ENCODE peak calls at places on chromosomes 6 and 20, in five cellular contexts. One of them, this sample, is unnamed.

GRCh38 chr20:61260905-61261304 is 8.8 kb downstream of the CDH4 start:
- DNase-seq in mesenchymal stem cell: no peak
- DNase-seq in H9: peak
- DNase-seq in trophoblast cell: no peak
- DNase-seq in H1: peak
- DNase-seq in this sample: no peak

GRCh38 chr6:33252758-33253157 is 18.9 kb downstream of the VPS52 start:
- DNase-seq in mesenchymal stem cell: peak
- DNase-seq in H9: no peak
- DNase-seq in trophoblast cell: no peak
- DNase-seq in H1: no peak
- DNase-seq in this sample: no peak

GRCh38 chr20:4601630-4602296 is 119.9 kb upstream of the PRND start:
- DNase-seq in mesenchymal stem cell: peak
- DNase-seq in H9: no peak
- DNase-seq in trophoblast cell: no peak
- DNase-seq in H1: no peak
- DNase-seq in this sample: no peak

GRCh38 chr20:55685848-55686247 is 319.5 kb downstream of the CBLN4 start:
- DNase-seq in mesenchymal stem cell: no peak
- DNase-seq in H9: no peak
- DNase-seq in trophoblast cell: no peak
- DNase-seq in H1: no peak
- DNase-seq in this sample: no peak

GRCh38 chr6:75602897-75603395 is 1.3 kb downstream of the SENP6 start:
- DNase-seq in mesenchymal stem cell: no peak
- DNase-seq in H9: no peak
- DNase-seq in trophoblast cell: no peak
- DNase-seq in H1: no peak
- DNase-seq in this sample: no peak

GRCh38 chr6:169838291-169839028 is 87.0 kb downstream of the ERMARD start:
- DNase-seq in mesenchymal stem cell: no peak
- DNase-seq in H9: no peak
- DNase-seq in trophoblast cell: no peak
- DNase-seq in H1: peak
- DNase-seq in this sample: no peak

GRCh38 chr20:41136695-41137411 is 490 bp upstream of the PLCG1 start:
- DNase-seq in mesenchymal stem cell: peak
- DNase-seq in H9: peak
- DNase-seq in trophoblast cell: peak
- DNase-seq in H1: peak
- DNase-seq in this sample: peak

GRCh38 chr20:32457476-32457986 is 99.4 kb downstream of the ASXL1 start:
- DNase-seq in mesenchymal stem cell: peak
- DNase-seq in H9: peak
- DNase-seq in trophoblast cell: no peak
- DNase-seq in H1: peak
- DNase-seq in this sample: peak

GRCh38 chr6:22980446-22980845 is 411.1 kb downstream of the HDGFL1 start:
- DNase-seq in mesenchymal stem cell: peak
- DNase-seq in H9: no peak
- DNase-seq in trophoblast cell: no peak
- DNase-seq in H1: no peak
- DNase-seq in this sample: no peak

GRCh38 chr6:158660331-158660730 is 10.5 kb downstream of the SYTL3 start:
- DNase-seq in mesenchymal stem cell: no peak
- DNase-seq in H9: peak
- DNase-seq in trophoblast cell: peak
- DNase-seq in H1: peak
- DNase-seq in this sample: no peak

GRCh38 chr6:32133786-32134185 is 3.7 kb upstream of the FKBPL start:
- DNase-seq in mesenchymal stem cell: no peak
- DNase-seq in H9: no peak
- DNase-seq in trophoblast cell: no peak
- DNase-seq in H1: no peak
- DNase-seq in this sample: no peak

GRCh38 chr6:56841372-56841749 is 113.5 kb upstream of the BEND6 start:
- DNase-seq in mesenchymal stem cell: no peak
- DNase-seq in H9: no peak
- DNase-seq in trophoblast cell: no peak
- DNase-seq in H1: no peak
- DNase-seq in this sample: no peak

GRCh38 chr6:165850434-165851019 is 187.5 kb upstream of the PDE10A start:
- DNase-seq in mesenchymal stem cell: peak
- DNase-seq in H9: peak
- DNase-seq in trophoblast cell: peak
- DNase-seq in H1: peak
- DNase-seq in this sample: peak

GRCh38 chr6:107819976-107820551 is 4.0 kb downstream of the SCML4 start:
- DNase-seq in mesenchymal stem cell: no peak
- DNase-seq in H9: peak
- DNase-seq in trophoblast cell: peak
- DNase-seq in H1: peak
- DNase-seq in this sample: peak

GRCh38 chr6:53635322-53635721 is 30.2 kb downstream of the KLHL31 start:
- DNase-seq in mesenchymal stem cell: no peak
- DNase-seq in H9: no peak
- DNase-seq in trophoblast cell: no peak
- DNase-seq in H1: no peak
- DNase-seq in this sample: no peak

GRCh38 chr6:89522778-89523177 is 89.8 kb downstream of the ANKRD6 start:
- DNase-seq in mesenchymal stem cell: no peak
- DNase-seq in H9: no peak
- DNase-seq in trophoblast cell: peak
- DNase-seq in H1: no peak
- DNase-seq in this sample: no peak

GRCh38 chr20:23658989-23659609 is 21.3 kb upstream of the CST3 start:
- DNase-seq in mesenchymal stem cell: no peak
- DNase-seq in H9: no peak
- DNase-seq in trophoblast cell: no peak
- DNase-seq in H1: no peak
- DNase-seq in this sample: no peak

GRCh38 chr6:23650676-23651075 is 475.3 kb upstream of the NRSN1 start:
- DNase-seq in mesenchymal stem cell: no peak
- DNase-seq in H9: no peak
- DNase-seq in trophoblast cell: no peak
- DNase-seq in H1: no peak
- DNase-seq in this sample: peak

GRCh38 chr20:1212607-1213396 is 9.5 kb downstream of the C20orf202 start:
- DNase-seq in mesenchymal stem cell: peak
- DNase-seq in H9: peak
- DNase-seq in trophoblast cell: peak
- DNase-seq in H1: peak
- DNase-seq in this sample: peak

GRCh38 chr6:108945686-108946158 is 97.5 kb downstream of the ARMC2 start:
- DNase-seq in mesenchymal stem cell: no peak
- DNase-seq in H9: peak
- DNase-seq in trophoblast cell: no peak
- DNase-seq in H1: no peak
- DNase-seq in this sample: no peak

GRCh38 chr6:155177369-155177961 is 86.3 kb upstream of the CLDN20 start:
- DNase-seq in mesenchymal stem cell: peak
- DNase-seq in H9: no peak
- DNase-seq in trophoblast cell: peak
- DNase-seq in H1: no peak
- DNase-seq in this sample: peak

GRCh38 chr6:137832110-137832509 is 34.9 kb upstream of the TNFAIP3 start:
- DNase-seq in mesenchymal stem cell: peak
- DNase-seq in H9: no peak
- DNase-seq in trophoblast cell: peak
- DNase-seq in H1: no peak
- DNase-seq in this sample: no peak

GRCh38 chr6:64664480-64664879 is 1028.9 kb downstream of the PHF3 start:
- DNase-seq in mesenchymal stem cell: no peak
- DNase-seq in H9: no peak
- DNase-seq in trophoblast cell: no peak
- DNase-seq in H1: no peak
- DNase-seq in this sample: no peak

GRCh38 chr6:64665137-64665536 is 1029.5 kb downstream of the PHF3 start:
- DNase-seq in mesenchymal stem cell: no peak
- DNase-seq in H9: no peak
- DNase-seq in trophoblast cell: no peak
- DNase-seq in H1: no peak
- DNase-seq in this sample: no peak
- H2BK12ac ChIP-seq in mesenchymal stem cell: no peak
- H2BK12ac ChIP-seq in H9: no peak
- H2BK12ac ChIP-seq in trophoblast cell: no peak
- H2BK12ac ChIP-seq in H1: no peak
- H2BK12ac ChIP-seq in this sample: no peak

GRCh38 chr6:151451417-151451949 is 443 bp downstream of the RMND1 start:
- DNase-seq in mesenchymal stem cell: no peak
- DNase-seq in H9: no peak
- DNase-seq in trophoblast cell: no peak
- DNase-seq in H1: no peak
- DNase-seq in this sample: no peak
- H4K91ac ChIP-seq in mesenchymal stem cell: no peak
- H4K91ac ChIP-seq in H9: no peak
- H4K91ac ChIP-seq in trophoblast cell: peak
- H4K91ac ChIP-seq in H1: peak
- H4K91ac ChIP-seq in this sample: no peak

DNA sequence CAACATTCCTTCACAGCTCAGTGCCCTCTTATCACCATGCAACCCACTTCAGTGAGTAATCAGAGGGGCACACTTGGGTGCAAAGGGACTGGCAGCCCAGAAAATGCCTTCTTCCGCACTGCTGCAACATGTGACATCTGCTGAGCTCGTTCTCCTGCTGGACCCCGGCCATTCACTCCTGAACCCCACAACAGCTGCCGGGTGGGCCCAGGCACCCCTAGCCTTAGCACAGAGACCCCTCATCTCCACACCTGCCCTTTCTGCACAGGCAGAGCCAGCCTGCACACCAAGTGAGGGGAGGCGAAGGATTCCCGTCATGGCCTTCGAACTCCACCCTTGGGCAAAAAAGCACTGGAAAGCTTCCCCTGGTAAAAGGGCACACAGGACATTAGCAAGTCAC is 164.3 kb upstream of the RIN2 start:
- DNase-seq in mesenchymal stem cell: no peak
- DNase-seq in H9: no peak
- DNase-seq in trophoblast cell: no peak
- DNase-seq in H1: no peak
- DNase-seq in this sample: no peak
- H2AK5ac ChIP-seq in mesenchymal stem cell: no peak
- H2AK5ac ChIP-seq in H9: no peak
- H2AK5ac ChIP-seq in trophoblast cell: no peak
- H2AK5ac ChIP-seq in H1: peak
- H2AK5ac ChIP-seq in this sample: no peak

GRCh38 chr6:37123957-37124729 is 45.8 kb upstream of the PIM1 start:
- DNase-seq in mesenchymal stem cell: peak
- DNase-seq in H9: peak
- DNase-seq in trophoblast cell: peak
- DNase-seq in H1: no peak
- DNase-seq in this sample: no peak
- H2BK12ac ChIP-seq in mesenchymal stem cell: no peak
- H2BK12ac ChIP-seq in H9: no peak
- H2BK12ac ChIP-seq in trophoblast cell: peak
- H2BK12ac ChIP-seq in H1: peak
- H2BK12ac ChIP-seq in this sample: no peak

GRCh38 chr6:139882234-139882633 is 507.8 kb upstream of the CITED2 start:
- DNase-seq in mesenchymal stem cell: peak
- DNase-seq in H9: no peak
- DNase-seq in trophoblast cell: no peak
- DNase-seq in H1: no peak
- DNase-seq in this sample: no peak

GRCh38 chr6:139881251-139881650 is 506.8 kb upstream of the CITED2 start:
- DNase-seq in mesenchymal stem cell: no peak
- DNase-seq in H9: no peak
- DNase-seq in trophoblast cell: no peak
- DNase-seq in H1: no peak
- DNase-seq in this sample: no peak

GRCh38 chr6:139881728-139882211 is 507.3 kb upstream of the CITED2 start:
- DNase-seq in mesenchymal stem cell: peak
- DNase-seq in H9: peak
- DNase-seq in trophoblast cell: no peak
- DNase-seq in H1: peak
- DNase-seq in this sample: no peak

GRCh38 chr6:139883776-139884175 is 509.3 kb upstream of the CITED2 start:
- DNase-seq in mesenchymal stem cell: peak
- DNase-seq in H9: no peak
- DNase-seq in trophoblast cell: no peak
- DNase-seq in H1: no peak
- DNase-seq in this sample: no peak

GRCh38 chr6:139882977-139883728 is 508.7 kb upstream of the CITED2 start:
- DNase-seq in mesenchymal stem cell: peak
- DNase-seq in H9: no peak
- DNase-seq in trophoblast cell: no peak
- DNase-seq in H1: no peak
- DNase-seq in this sample: no peak
- H4K91ac ChIP-seq in mesenchymal stem cell: no peak
- H4K91ac ChIP-seq in H9: no peak
- H4K91ac ChIP-seq in trophoblast cell: no peak
- H4K91ac ChIP-seq in H1: no peak
- H4K91ac ChIP-seq in this sample: no peak

DNA sequence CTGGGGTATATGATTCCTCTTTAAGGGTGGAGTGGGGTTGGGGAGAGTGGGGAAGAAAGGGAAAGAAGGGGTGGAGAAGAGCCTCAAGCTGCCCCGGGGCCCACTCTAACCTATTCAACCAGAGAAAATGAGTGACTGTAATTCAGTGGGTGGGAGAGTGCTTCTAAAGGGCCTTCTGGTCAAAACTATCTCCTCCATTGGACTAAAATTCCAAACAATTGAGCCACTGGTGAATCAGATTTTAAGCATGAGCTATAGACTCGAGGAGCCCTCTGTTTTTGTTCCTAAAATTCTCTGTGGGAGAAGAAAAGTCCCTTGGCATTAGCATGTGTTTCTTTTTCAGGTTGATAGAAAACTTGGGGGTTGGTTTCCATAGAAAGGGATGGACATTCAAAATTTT is 296.8 kb downstream of the CLIC5 start:
- DNase-seq in mesenchymal stem cell: no peak
- DNase-seq in H9: no peak
- DNase-seq in trophoblast cell: no peak
- DNase-seq in H1: no peak
- DNase-seq in this sample: no peak
- H2AK5ac ChIP-seq in mesenchymal stem cell: no peak
- H2AK5ac ChIP-seq in H9: no peak
- H2AK5ac ChIP-seq in trophoblast cell: no peak
- H2AK5ac ChIP-seq in H1: no peak
- H2AK5ac ChIP-seq in this sample: no peak